ENCODE peak calls at places on chromosomes 5 and 9, in eight cellular contexts. One of them, this sample, is unnamed.

GRCh38 chr5:180718810-180719453 is 20.9 kb downstream of the OR2Y1 start:
- DNase-seq in GM23248: peak
- DNase-seq in endodermal cell: peak
- DNase-seq in iris pigment epithelial cell: peak
- DNase-seq in pulmonary artery endothelial cell: no peak
- DNase-seq in left ventricle myocardium inferior: no peak
- DNase-seq in activated naive CD4-positive, alpha-beta T cell treated with anti-CD3 and anti-CD28 coated beads, Interleukin-2, amount 50 U/mL, for 72 hours: no peak
- DNase-seq in OCI-M1: peak
- DNase-seq in this sample: peak

GRCh38 chr5:84383816-84384603 is 670 bp downstream of the EDIL3 start:
- DNase-seq in GM23248: peak
- DNase-seq in endodermal cell: peak
- DNase-seq in iris pigment epithelial cell: peak
- DNase-seq in pulmonary artery endothelial cell: no peak
- DNase-seq in left ventricle myocardium inferior: no peak
- DNase-seq in activated naive CD4-positive, alpha-beta T cell treated with anti-CD3 and anti-CD28 coated beads, Interleukin-2, amount 50 U/mL, for 72 hours: no peak
- DNase-seq in OCI-M1: peak
- DNase-seq in this sample: peak

GRCh38 chr9:17614246-17614645 is 35.4 kb downstream of the SH3GL2 start:
- DNase-seq in GM23248: no peak
- DNase-seq in endodermal cell: no peak
- DNase-seq in iris pigment epithelial cell: no peak
- DNase-seq in pulmonary artery endothelial cell: no peak
- DNase-seq in left ventricle myocardium inferior: no peak
- DNase-seq in activated naive CD4-positive, alpha-beta T cell treated with anti-CD3 and anti-CD28 coated beads, Interleukin-2, amount 50 U/mL, for 72 hours: no peak
- DNase-seq in OCI-M1: no peak
- DNase-seq in this sample: no peak

GRCh38 chr9:86256653-86257052 is 2.8 kb downstream of the C9orf153 start:
- DNase-seq in GM23248: no peak
- DNase-seq in endodermal cell: no peak
- DNase-seq in iris pigment epithelial cell: no peak
- DNase-seq in pulmonary artery endothelial cell: no peak
- DNase-seq in left ventricle myocardium inferior: no peak
- DNase-seq in activated naive CD4-positive, alpha-beta T cell treated with anti-CD3 and anti-CD28 coated beads, Interleukin-2, amount 50 U/mL, for 72 hours: no peak
- DNase-seq in OCI-M1: no peak
- DNase-seq in this sample: no peak

GRCh38 chr5:72673623-72674022 is 142.8 kb upstream of the TNPO1 start:
- DNase-seq in GM23248: no peak
- DNase-seq in endodermal cell: no peak
- DNase-seq in iris pigment epithelial cell: no peak
- DNase-seq in pulmonary artery endothelial cell: no peak
- DNase-seq in left ventricle myocardium inferior: no peak
- DNase-seq in activated naive CD4-positive, alpha-beta T cell treated with anti-CD3 and anti-CD28 coated beads, Interleukin-2, amount 50 U/mL, for 72 hours: no peak
- DNase-seq in OCI-M1: no peak
- DNase-seq in this sample: no peak

GRCh38 chr9:69254223-69254622 is 70.8 kb upstream of the ENTREP1 start:
- DNase-seq in GM23248: no peak
- DNase-seq in endodermal cell: peak
- DNase-seq in iris pigment epithelial cell: no peak
- DNase-seq in pulmonary artery endothelial cell: no peak
- DNase-seq in left ventricle myocardium inferior: no peak
- DNase-seq in activated naive CD4-positive, alpha-beta T cell treated with anti-CD3 and anti-CD28 coated beads, Interleukin-2, amount 50 U/mL, for 72 hours: no peak
- DNase-seq in OCI-M1: no peak
- DNase-seq in this sample: no peak

GRCh38 chr5:98349251-98349989 is 424.0 kb upstream of the RGMB start:
- DNase-seq in GM23248: peak
- DNase-seq in endodermal cell: peak
- DNase-seq in iris pigment epithelial cell: peak
- DNase-seq in pulmonary artery endothelial cell: no peak
- DNase-seq in left ventricle myocardium inferior: no peak
- DNase-seq in activated naive CD4-positive, alpha-beta T cell treated with anti-CD3 and anti-CD28 coated beads, Interleukin-2, amount 50 U/mL, for 72 hours: no peak
- DNase-seq in OCI-M1: peak
- DNase-seq in this sample: peak

GRCh38 chr9:107559499-107560086 is 70.0 kb upstream of the KLF4 start:
- DNase-seq in GM23248: no peak
- DNase-seq in endodermal cell: no peak
- DNase-seq in iris pigment epithelial cell: no peak
- DNase-seq in pulmonary artery endothelial cell: no peak
- DNase-seq in left ventricle myocardium inferior: no peak
- DNase-seq in activated naive CD4-positive, alpha-beta T cell treated with anti-CD3 and anti-CD28 coated beads, Interleukin-2, amount 50 U/mL, for 72 hours: no peak
- DNase-seq in OCI-M1: no peak
- DNase-seq in this sample: peak

GRCh38 chr5:148957591-148958202 is 105.2 kb downstream of the SH3TC2 start:
- DNase-seq in GM23248: peak
- DNase-seq in endodermal cell: peak
- DNase-seq in iris pigment epithelial cell: peak
- DNase-seq in pulmonary artery endothelial cell: no peak
- DNase-seq in left ventricle myocardium inferior: peak
- DNase-seq in activated naive CD4-positive, alpha-beta T cell treated with anti-CD3 and anti-CD28 coated beads, Interleukin-2, amount 50 U/mL, for 72 hours: no peak
- DNase-seq in OCI-M1: peak
- DNase-seq in this sample: no peak

GRCh38 chr5:117889592-117889991 is 1098.8 kb downstream of the DTWD2 start:
- DNase-seq in GM23248: no peak
- DNase-seq in endodermal cell: no peak
- DNase-seq in iris pigment epithelial cell: peak
- DNase-seq in pulmonary artery endothelial cell: no peak
- DNase-seq in left ventricle myocardium inferior: no peak
- DNase-seq in activated naive CD4-positive, alpha-beta T cell treated with anti-CD3 and anti-CD28 coated beads, Interleukin-2, amount 50 U/mL, for 72 hours: no peak
- DNase-seq in OCI-M1: no peak
- DNase-seq in this sample: peak

This sample was measured in amniotic epithelial cell.